ENCODE peak calls at places on chromosomes 4 and X, in six cellular contexts. S is brain microvascular endothelial cell, D is body of pancreas, B is GM12864, Q is fibroblast of pulmonary artery, P is hepatocyte. N is an unnamed sample.

GRCh38 chr4:128462104-128462783 is 174.6 kb upstream of the PGRMC2 start:
- DNase-seq in S (no peak), D (no peak), B (no peak), Q (no peak), P (no peak), N (no peak)

GRCh38 chr4:24473309-24473721 is 111.0 kb downstream of the DHX15 start:
- DNase-seq in S (no peak), D (no peak), B (no peak), Q (peak), P (peak), N (peak)

GRCh38 chr4:97349468-97350186 is 793.6 kb downstream of the STPG2 start:
- DNase-seq in S (no peak), D (no peak), B (no peak), Q (no peak), P (no peak), N (no peak)

GRCh38 chr4:7135389-7135746 is 57.0 kb upstream of the SORCS2 start:
- DNase-seq in S (peak), D (no peak), B (no peak), Q (no peak), P (no peak), N (peak)

GRCh38 chr4:159281781-159282180 is 178.9 kb downstream of the RAPGEF2 start:
- DNase-seq in S (no peak), D (no peak), B (no peak), Q (no peak), P (no peak), N (peak)

GRCh38 chr4:8403173-8403753 is 37.3 kb downstream of the ACOX3 start:
- DNase-seq in S (peak), D (peak), B (no peak), Q (peak), P (peak), N (peak)

GRCh38 chrX:126137899-126138298 is 28.2 kb downstream of the DCAF12L2 start:
- DNase-seq in S (no peak), D (no peak), B (no peak), Q (no peak), P (peak), N (no peak)

GRCh38 chr4:106338671-106339070 is 22.3 kb downstream of the AIMP1 start:
- DNase-seq in S (no peak), D (no peak), B (no peak), Q (no peak), P (no peak), N (no peak)

GRCh38 chrX:15909605-15910004 is 55.0 kb upstream of the AP1S2 start:
- DNase-seq in S (no peak), D (no peak), B (no peak), Q (no peak), P (no peak), N (no peak)
- H3K4me3 ChIP-seq in S (no peak), D (no peak), B (no peak), Q (no peak), P (no peak), N (no peak)

GRCh38 chrX:47240619-47241018 is 7.8 kb downstream of the USP11 start:
- DNase-seq in S (no peak), D (no peak), B (no peak), Q (no peak), P (no peak), N (no peak)
- TF ChIP-seq CTCF in S (no peak), D (no peak), B (no peak), Q (no peak), P (no peak), N (no peak)

GRCh38 chr4:1472148-1472797 is 66.0 kb upstream of the NKX1-1 start:
- DNase-seq in S (no peak), D (no peak), B (no peak), Q (no peak), P (no peak), N (no peak)
- H3K4me3 ChIP-seq in S (no peak), D (no peak), B (no peak), Q (no peak), P (no peak), N (no peak)

DNA sequence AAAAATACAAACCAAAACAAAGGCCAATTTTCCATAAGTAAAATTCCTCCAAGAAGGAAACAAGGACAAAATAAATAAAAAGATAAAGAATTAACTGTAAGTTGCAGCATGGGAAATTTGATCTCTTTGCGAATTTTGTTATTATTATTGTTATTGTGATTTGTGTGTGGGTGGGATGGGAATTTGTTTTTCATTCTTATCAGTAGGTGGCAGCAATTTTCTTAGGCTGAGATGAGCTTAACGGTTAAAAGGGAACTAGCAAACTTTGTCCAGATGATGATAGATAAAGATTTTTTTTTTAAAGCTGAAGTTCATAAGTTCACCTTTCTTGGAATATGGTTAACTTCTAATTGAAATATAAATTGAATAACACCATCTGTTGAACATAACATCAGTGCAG is 83.2 kb upstream of the IL1RAPL2 start:
- DNase-seq in S (no peak), D (no peak), B (no peak), Q (peak), P (no peak), N (peak)
- TF ChIP-seq CTCF in S (peak), D (no peak), B (no peak), Q (no peak), P (peak), N (peak)

GRCh38 chr4:47465008-47465407 is 1.5 kb upstream of the COMMD8 start:
- DNase-seq in S (no peak), D (no peak), B (peak), Q (peak), P (no peak), N (no peak)
- H3K4me3 ChIP-seq in S (no peak), D (no peak), B (no peak), Q (no peak), P (no peak), N (no peak)

GRCh38 chr4:137980641-137981040 is 261.5 kb downstream of the SLC7A11 start:
- DNase-seq in S (no peak), D (no peak), B (no peak), Q (no peak), P (no peak), N (no peak)

DNA sequence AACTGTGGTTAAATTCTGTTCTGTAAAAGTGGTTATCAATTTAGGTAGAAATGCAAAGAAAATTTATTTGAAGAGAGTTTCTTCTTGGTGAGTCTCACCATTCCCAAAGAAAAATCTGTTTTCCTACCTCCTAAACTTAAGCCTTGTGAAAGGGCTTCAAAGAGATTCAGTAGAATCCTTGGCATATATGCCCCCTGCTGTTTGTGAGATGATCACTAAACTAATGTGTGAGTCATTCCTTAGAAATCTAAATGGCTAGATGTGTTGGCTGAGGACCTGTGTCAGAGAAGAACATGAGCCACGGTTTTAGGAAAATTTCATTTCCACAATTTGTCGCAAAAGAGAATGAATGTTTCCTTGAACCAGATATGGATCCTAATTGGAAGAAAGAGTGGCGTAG is 260.9 kb downstream of the SLC7A11 start:
- DNase-seq in S (peak), D (no peak), B (no peak), Q (peak), P (no peak), N (peak)
- TF ChIP-seq CTCF in S (peak), D (no peak), B (no peak), Q (peak), P (no peak), N (peak)